ENCODE peak calls at places on chromosome 6, in eight cellular contexts. O is T1000; K is activated T-cell treated with anti-CD3 and anti-CD28 coated beads, Interleukin-2, amount 50 U/mL, for 48 hours; G is fibroblast of lung; Z is activated CD8-positive, alpha-beta memory T cell treated with anti-CD3 and anti-CD28 coated beads for 1 hour; D is non-pigmented ciliary epithelial cell; E is osteocyte; H is GF-D8. W is an unnamed sample.

GRCh38 chr6:159487636-159488035 is 205.4 kb downstream of the SOD2 start:
- DNase-seq in E (no peak), D (no peak), K (no peak), Z (no peak), G (peak), H (no peak), O (no peak), W (no peak)

GRCh38 chr6:7914311-7914710 is 3.7 kb upstream of the TXNDC5 start:
- DNase-seq in D (no peak), G (no peak), Z (no peak), K (no peak), E (no peak), H (no peak), O (no peak), W (no peak)

GRCh38 chr6:72035966-72036365 is 149.6 kb downstream of the RIMS1 start:
- DNase-seq in H (no peak), D (no peak), E (no peak), G (no peak), K (no peak), Z (no peak), O (no peak), W (no peak)

GRCh38 chr6:9540126-9540525 is 874.7 kb downstream of the TFAP2A start:
- DNase-seq in H (no peak), D (no peak), O (no peak), Z (no peak), E (no peak), K (no peak), G (no peak), W (no peak)

GRCh38 chr6:134272365-134272764 is 45.5 kb downstream of the SGK1 start:
- DNase-seq in K (no peak), H (no peak), O (no peak), Z (no peak), E (no peak), G (no peak), D (no peak), W (no peak)

GRCh38 chr6:68826501-68826900 is 191.4 kb downstream of the ADGRB3 start:
- DNase-seq in D (no peak), K (no peak), G (peak), H (no peak), E (no peak), O (no peak), Z (no peak), W (no peak)

GRCh38 chr6:162538643-162539064 is 188.9 kb downstream of the PRKN start:
- DNase-seq in G (peak), D (no peak), O (no peak), K (no peak), E (peak), H (no peak), Z (no peak), W (no peak)

GRCh38 chr6:135196739-135197510 is 15.8 kb downstream of the MYB start:
- DNase-seq in Z (no peak), K (peak), O (no peak), H (no peak), E (no peak), G (no peak), D (no peak), W (no peak)

GRCh38 chr6:37781788-37782187 is 37.7 kb upstream of the ZFAND3 start:
- DNase-seq in H (no peak), O (no peak), G (no peak), E (no peak), D (no peak), Z (no peak), K (no peak), W (no peak)

GRCh38 chr6:130843575-130844320 is 16.5 kb downstream of the SMLR1 start:
- DNase-seq in O (no peak), D (peak), E (no peak), Z (no peak), G (peak), H (no peak), K (no peak), W (peak)

GRCh38 chr6:149190228-149190831 is 127.2 kb upstream of the TAB2 start:
- DNase-seq in G (peak), Z (no peak), H (no peak), O (no peak), D (no peak), K (peak), E (no peak), W (no peak)

GRCh38 chr6:169479783-169480495 is 221.9 kb downstream of the WDR27 start:
- DNase-seq in Z (no peak), O (no peak), K (no peak), H (no peak), E (no peak), D (no peak), G (no peak), W (no peak)

GRCh38 chr6:24529985-24530384 is 35.2 kb downstream of the ALDH5A1 start:
- DNase-seq in K (no peak), Z (no peak), G (no peak), D (no peak), E (no peak), H (no peak), O (no peak), W (no peak)